ENCODE peak calls at places on chromosomes 3 and 15, in ten cellular contexts. N is CD8-positive, alpha-beta memory T cell; I is cardiac muscle cell; Y is H9; E is caudate nucleus; A is ovary; M is K562; J is heart left ventricle; P is lung; K is aorta. W is an unnamed sample.
A peak's percentile ranks its signal among the peaks of the same experiment; 100 is the strongest.

GRCh38 chr15:26355671-26356070 is 417.2 kb downstream of the GABRB3 start:
- DNase-seq in P (no peak), E (no peak), I (peak; percentile 19), A (no peak), M (no peak), J (no peak), N (no peak), K (no peak), Y (no peak), W (no peak)

GRCh38 chr3:154464440-154465148 is 34.6 kb upstream of the GPR149 start:
- DNase-seq in M (no peak), P (no peak), K (no peak), N (no peak), A (no peak), J (no peak), Y (no peak), E (no peak), I (no peak), W (no peak)

GRCh38 chr3:188106006-188106405 is 48.0 kb upstream of the LPP start:
- DNase-seq in K (no peak), M (no peak), N (no peak), Y (no peak), I (no peak), J (no peak), E (no peak), A (no peak), P (no peak), W (no peak)

GRCh38 chr15:64430000-64430735 is 30.2 kb upstream of the ZNF609 start:
- DNase-seq in I (peak; percentile 21), A (peak; percentile 57), P (peak; percentile 32), E (no peak), M (peak; percentile 62), Y (peak; percentile 77), N (peak; percentile 82), J (peak; percentile 42), K (no peak), W (no peak)

GRCh38 chr3:42050126-42050525 is 41.0 kb upstream of the TRAK1 start:
- DNase-seq in E (no peak), N (no peak), A (no peak), Y (no peak), J (no peak), M (no peak), I (no peak), K (no peak), P (no peak), W (no peak)

GRCh38 chr3:149501524-149501923 is 27.0 kb downstream of the TM4SF4 start:
- DNase-seq in J (no peak), Y (no peak), I (no peak), M (no peak), P (no peak), K (no peak), E (no peak), N (no peak), A (no peak), W (no peak)

GRCh38 chr3:194584866-194585265 is 48.4 kb downstream of the TMEM44 start:
- DNase-seq in E (no peak), P (no peak), K (no peak), Y (no peak), I (no peak), J (no peak), N (no peak), A (no peak), M (no peak), W (no peak)

GRCh38 chr3:7075120-7075519 is 214.2 kb downstream of the GRM7 start:
- DNase-seq in Y (no peak), P (no peak), K (no peak), M (no peak), E (no peak), J (no peak), N (no peak), A (no peak), I (no peak), W (no peak)

GRCh38 chr3:136957751-136958288 is at the start of gene IL20RB:
- DNase-seq in I (no peak), A (no peak), E (no peak), J (no peak), M (peak; percentile 28), Y (peak; percentile 32), K (no peak), N (no peak), P (no peak), W (no peak)

GRCh38 chr3:172848910-172849309 is 98.4 kb downstream of the ECT2 start:
- DNase-seq in I (no peak), A (no peak), Y (no peak), E (no peak), N (no peak), P (no peak), M (no peak), K (no peak), J (no peak), W (no peak)

GRCh38 chr3:45949432-45949831 is 6.2 kb downstream of the CXCR6 start:
- DNase-seq in M (no peak), A (no peak), K (peak; percentile 57), N (no peak), J (no peak), P (no peak), I (no peak), E (no peak), Y (no peak), W (no peak)

GRCh38 chr3:36700537-36701248 is 63.7 kb downstream of the DCLK3 start:
- DNase-seq in Y (peak; percentile 66), M (peak; percentile 70), I (peak; percentile 79), J (peak; percentile 50), K (peak; percentile 85), E (no peak), N (peak; percentile 3), P (peak; percentile 54), A (peak; percentile 52), W (no peak)

GRCh38 chr3:4416961-4417360 is 50.1 kb downstream of the SUMF1 start:
- DNase-seq in M (no peak), A (no peak), I (no peak), J (no peak), N (no peak), E (peak; percentile 2), K (peak; percentile 92), P (no peak), Y (no peak), W (no peak)

GRCh38 chr3:13548696-13549512 is at the start of gene FBLN2:
- DNase-seq in M (peak; percentile 93), N (peak; percentile 37), P (no peak), I (peak; percentile 89), Y (peak; percentile 71), A (peak; percentile 44), K (peak; percentile 83), J (peak; percentile 69), E (no peak), W (no peak)

GRCh38 chr15:70783041-70783440 is 19.7 kb upstream of the UACA start:
- DNase-seq in K (no peak), J (no peak), N (no peak), E (no peak), M (no peak), A (no peak), I (no peak), P (no peak), Y (no peak), W (no peak)
- H3K27ac ChIP-seq in K (no peak overlapping the region), J (no peak overlapping the region), N (no peak overlapping the region), E (no peak overlapping the region), M (no peak overlapping the region), A (no peak overlapping the region), I (no peak overlapping the region), P (no peak overlapping the region), Y (no peak overlapping the region), W (no peak overlapping the region)

GRCh38 chr15:90040618-90041017 is 39.5 kb downstream of the ZNF710 start:
- DNase-seq in K (no peak), E (no peak), J (no peak), N (no peak), P (no peak), I (no peak), Y (no peak), A (no peak), M (peak; percentile 41), W (no peak)

GRCh38 chr15:90037510-90037860 is 36.4 kb downstream of the ZNF710 start:
- DNase-seq in A (no peak), Y (no peak), N (no peak), M (no peak), K (no peak), E (no peak), J (no peak), P (no peak), I (no peak), W (no peak)

GRCh38 chr15:90037961-90038633 is 37.0 kb downstream of the ZNF710 start:
- DNase-seq in N (no peak), M (peak; percentile 51), P (no peak), K (no peak), E (no peak), I (no peak), A (no peak), Y (no peak), J (no peak), W (no peak)

GRCh38 chr15:90038639-90039095 is 37.5 kb downstream of the ZNF710 start:
- DNase-seq in I (no peak), A (no peak), P (no peak), J (no peak), N (no peak), M (no peak), E (no peak), Y (no peak), K (no peak), W (no peak)

GRCh38 chr15:90039996-90040395 is 38.9 kb downstream of the ZNF710 start:
- DNase-seq in M (no peak), I (no peak), K (no peak), Y (no peak), J (no peak), P (no peak), N (no peak), A (no peak), E (no peak), W (no peak)
- H3K27ac ChIP-seq in M (no peak overlapping the region), I (no peak overlapping the region), K (no peak overlapping the region), Y (no peak overlapping the region), J (no peak overlapping the region), P (peak overlapping the region; percentile 26), N (no peak overlapping the region), A (no peak overlapping the region), E (peak overlapping the region; percentile 15), W (no peak overlapping the region)

DNA sequence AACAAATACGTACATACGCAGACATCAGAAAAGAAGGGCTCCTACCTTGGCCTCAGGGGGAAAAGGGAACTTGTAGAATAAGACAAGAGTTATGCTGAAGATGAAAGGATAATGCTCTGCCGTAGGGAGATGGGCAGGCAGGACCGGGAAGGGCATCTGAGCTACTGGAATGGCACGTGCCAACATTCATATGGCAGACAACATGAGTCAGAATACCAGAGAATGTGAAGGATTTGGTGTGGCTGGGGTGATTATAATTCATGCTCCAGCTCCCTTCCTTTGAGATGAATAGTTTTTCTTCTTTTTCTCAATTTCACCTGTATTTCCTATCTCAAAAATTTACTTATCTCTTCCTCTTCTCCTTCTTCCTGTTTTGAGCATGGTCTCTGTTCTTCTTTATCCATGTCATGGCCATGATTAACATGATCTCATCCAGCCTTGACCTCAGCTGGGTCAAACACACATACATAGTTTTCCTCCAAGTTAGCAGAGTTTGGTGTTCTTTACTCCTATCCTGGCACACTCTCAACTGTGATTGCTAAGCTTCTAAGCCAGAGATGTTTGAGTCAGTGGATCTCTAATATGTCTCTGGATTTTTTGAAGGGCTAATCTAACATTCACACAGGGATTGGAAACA is 507.0 kb downstream of the FOXP1 start:
- DNase-seq in A (no peak), J (no peak), E (no peak), P (no peak), K (no peak), M (no peak), I (no peak), N (no peak), Y (no peak), W (no peak)
- H3K27ac ChIP-seq in A (peak overlapping the region; percentile 44), J (no peak overlapping the region), E (no peak overlapping the region), P (no peak overlapping the region), K (peak overlapping the region; percentile 38), M (no peak overlapping the region), I (no peak overlapping the region), N (no peak overlapping the region), Y (no peak overlapping the region), W (no peak overlapping the region)

GRCh38 chr15:74433592-74434259 is at the start of gene SEMA7A:
- DNase-seq in Y (peak; percentile 94), J (peak; percentile 88), N (peak; percentile 60), I (peak; percentile 88), K (peak; percentile 93), E (peak; percentile 79), P (peak; percentile 70), A (peak; percentile 84), M (peak; percentile 97), W (peak; percentile 94)
- H3K27ac ChIP-seq in Y (no peak within 1 kb of the TSS), J (peak within 1 kb of the TSS; percentile 77), N (peak within 1 kb of the TSS; percentile 77), I (peak within 1 kb of the TSS; percentile 57), K (no peak within 1 kb of the TSS), E (peak within 1 kb of the TSS; percentile 85), P (peak within 1 kb of the TSS; percentile 47), A (peak within 1 kb of the TSS; percentile 49), M (peak within 1 kb of the TSS; percentile 75), W (peak within 1 kb of the TSS; percentile 93)